ENCODE peak calls at places on chromosomes 1 and 21, in seven cellular contexts. A, L, R, F, O, W and K are unnamed samples.
A peak's percentile ranks its signal among the peaks of the same experiment; 100 is the strongest.

GRCh38 chr1:12769976-12770505 is 3.5 kb upstream of the PRAMEF12 start:
- DNase-seq in L (no peak), R (no peak), A (no peak), F (no peak), O (no peak), W (no peak), K (no peak)

GRCh38 chr1:50329332-50329932 is 93.8 kb downstream of the DMRTA2 start:
- DNase-seq in L (no peak), O (no peak), W (no peak), F (no peak), R (no peak), A (no peak), K (no peak)

GRCh38 chr21:26041441-26042180 is 129.0 kb downstream of the APP start:
- DNase-seq in F (no peak), L (no peak), R (no peak), W (peak; percentile 18), A (no peak), O (no peak), K (no peak)

GRCh38 chr1:219130536-219130935 is 43.1 kb upstream of the LYPLAL1 start:
- DNase-seq in F (no peak), R (no peak), W (no peak), O (no peak), L (no peak), A (no peak), K (no peak)

GRCh38 chr1:62687421-62687902 is 724 bp downstream of the DOCK7 start:
- DNase-seq in R (peak; percentile 61), A (no peak), F (peak; percentile 14), W (peak; percentile 58), L (peak; percentile 86), O (peak; percentile 48), K (no peak)

GRCh38 chr1:14366361-14367018 is 232.0 kb upstream of the KAZN start:
- DNase-seq in O (peak; percentile 74), W (no peak), F (no peak), L (peak; percentile 90), A (no peak), R (peak; percentile 65), K (no peak)

GRCh38 chr1:3296326-3296725 is 158.1 kb upstream of the ARHGEF16 start:
- DNase-seq in A (no peak), L (no peak), W (no peak), F (no peak), R (peak; percentile 39), O (no peak), K (no peak)

GRCh38 chr1:223825767-223826461 is 19.8 kb downstream of the TP53BP2 start:
- DNase-seq in R (no peak), O (no peak), A (no peak), L (no peak), W (no peak), F (no peak), K (no peak)

GRCh38 chr1:244011796-244012195 is 39.3 kb upstream of the ZBTB18 start:
- DNase-seq in W (no peak), F (no peak), L (no peak), A (no peak), O (no peak), R (no peak), K (no peak)

GRCh38 chr1:66464802-66465201 is 69.2 kb upstream of the SGIP1 start:
- DNase-seq in A (no peak), O (no peak), L (no peak), W (peak; percentile 96), R (no peak), F (no peak), K (no peak)

GRCh38 chr1:30684881-30685795 is 38.2 kb downstream of the MATN1 start:
- DNase-seq in L (peak; percentile 79), W (no peak), A (no peak), O (peak; percentile 52), F (peak; percentile 5), R (peak; percentile 63), K (no peak)

GRCh38 chr1:21539933-21540332 is 30.7 kb downstream of the ALPL start:
- DNase-seq in R (peak; percentile 83), W (no peak), O (no peak), F (no peak), A (no peak), L (peak; percentile 93), K (no peak)

GRCh38 chr1:67336783-67337182 is 29.1 kb downstream of the IL12RB2 start:
- DNase-seq in A (no peak), F (peak; percentile 15), O (no peak), R (no peak), W (no peak), L (no peak), K (no peak)

GRCh38 chr1:168235548-168235885 is 9.7 kb downstream of the SFT2D2 start:
- DNase-seq in L (no peak), A (no peak), R (no peak), W (no peak), F (no peak), O (no peak), K (no peak)

GRCh38 chr1:81801834-81802531 is 1.2 kb downstream of the ADGRL2 start:
- DNase-seq in W (peak; percentile 57), F (no peak), L (peak; percentile 86), A (no peak), R (peak; percentile 54), O (peak; percentile 57), K (no peak)